ENCODE peak calls at places on chromosome 1, in ten cellular contexts. N, H, L, M, O, Z, F, A, Y and J are unnamed samples.

GRCh38 chr1:220219136-220219442 is 53.2 kb downstream of the RAB3GAP2 start:
- DNase-seq in N (no peak), H (no peak), L (no peak), M (no peak), O (no peak), Z (no peak), F (peak; percentile 33), A (no peak), Y (no peak), J (no peak)

GRCh38 chr1:33005117-33005811 is 31.4 kb downstream of the AK2 start:
- DNase-seq in N (no peak), H (no peak), L (no peak), M (no peak), O (no peak), Z (no peak), F (peak; percentile 33), A (no peak), Y (peak; percentile 55), J (no peak)

GRCh38 chr1:201649776-201650607 is 111.1 kb downstream of the NAV1 start:
- DNase-seq in N (peak; percentile 87), H (peak; percentile 88), L (peak; percentile 42), M (peak; percentile 79), O (peak; percentile 77), Z (no peak), F (peak; percentile 64), A (peak; percentile 44), Y (no peak), J (no peak)

GRCh38 chr1:24418898-24419628 is 3.5 kb downstream of the NIPAL3 start:
- DNase-seq in N (peak; percentile 67), H (no peak), L (peak; percentile 16), M (no peak), O (peak; percentile 82), Z (no peak), F (peak; percentile 85), A (no peak), Y (peak; percentile 79), J (no peak)

GRCh38 chr1:169495916-169496315 is 10.2 kb upstream of the SLC19A2 start:
- DNase-seq in N (no peak), H (no peak), L (no peak), M (no peak), O (no peak), Z (no peak), F (peak; percentile 76), A (no peak), Y (peak; percentile 31), J (no peak)

GRCh38 chr1:8423134-8423701 is 105.3 kb downstream of the SLC45A1 start:
- DNase-seq in N (peak; percentile 42), H (peak; percentile 57), L (no peak), M (peak; percentile 38), O (no peak), Z (peak; percentile 42), F (peak; percentile 21), A (no peak), Y (peak; percentile 25), J (peak; percentile 58)

GRCh38 chr1:161225534-161226319 is at the start of gene TOMM40L:
- DNase-seq in N (peak; percentile 98), H (peak; percentile 97), L (peak; percentile 99), M (peak; percentile 91), O (peak; percentile 100), Z (peak; percentile 99), F (peak; percentile 98), A (peak; percentile 76), Y (peak; percentile 99), J (peak; percentile 93)

GRCh38 chr1:220151454-220151853 is 57.5 kb downstream of the IARS2 start:
- DNase-seq in N (no peak), H (no peak), L (no peak), M (no peak), O (peak; percentile 69), Z (no peak), F (no peak), A (no peak), Y (no peak), J (no peak)

GRCh38 chr1:6494627-6495026 is 3.2 kb upstream of the PLEKHG5 start:
- DNase-seq in N (no peak), H (no peak), L (no peak), M (no peak), O (no peak), Z (no peak), F (no peak), A (no peak), Y (no peak), J (no peak)

GRCh38 chr1:97047412-97047793 is 325.8 kb downstream of the PTBP2 start:
- DNase-seq in N (no peak), H (no peak), L (no peak), M (no peak), O (no peak), Z (no peak), F (no peak), A (no peak), Y (no peak), J (no peak)

GRCh38 chr1:207978441-207978840 is 67.5 kb upstream of the CD34 start:
- DNase-seq in N (no peak), H (no peak), L (no peak), M (no peak), O (no peak), Z (no peak), F (no peak), A (no peak), Y (no peak), J (no peak)

GRCh38 chr1:150579955-150580642 is 689 bp upstream of the MCL1 start:
- DNase-seq in N (no peak), H (no peak), L (no peak), M (no peak), O (no peak), Z (no peak), F (no peak), A (no peak), Y (no peak), J (no peak)

GRCh38 chr1:111032295-111032897 is 68.7 kb upstream of the LRIF1 start:
- DNase-seq in N (peak; percentile 44), H (peak; percentile 45), L (peak; percentile 34), M (peak; percentile 21), O (peak; percentile 48), Z (peak; percentile 73), F (peak; percentile 34), A (no peak), Y (peak; percentile 14), J (peak; percentile 41)

GRCh38 chr1:99955375-99955774 is 14.4 kb upstream of the SLC35A3 start:
- DNase-seq in N (no peak), H (no peak), L (no peak), M (no peak), O (no peak), Z (no peak), F (no peak), A (no peak), Y (no peak), J (no peak)

DNA sequence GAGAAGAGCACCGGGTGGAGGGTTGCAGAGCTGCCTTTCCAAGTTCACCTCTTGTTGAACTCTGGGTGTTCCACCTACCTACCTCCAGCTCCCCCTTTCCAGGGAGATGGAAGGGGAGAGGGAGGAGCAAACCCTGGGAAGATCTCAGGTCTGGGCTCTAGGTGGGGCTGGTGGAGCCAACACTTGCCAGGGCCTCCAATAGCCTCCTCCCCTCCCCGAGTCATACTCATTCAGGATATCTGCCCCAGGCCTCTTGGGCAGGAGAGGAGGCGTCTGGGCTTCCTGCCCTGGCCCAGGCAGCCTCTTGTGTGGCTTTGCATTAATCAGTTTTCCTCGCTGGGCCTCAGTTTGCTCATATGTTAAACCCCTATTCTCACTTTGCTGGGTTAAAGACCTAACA is 13.4 kb downstream of the RAP1GAP start:
- DNase-seq in N (peak; percentile 63), H (no peak), L (peak; percentile 51), M (no peak), O (no peak), Z (no peak), F (peak; percentile 71), A (no peak), Y (peak; percentile 73), J (no peak)
- TF ChIP-seq CTCF in N (no peak), H (no peak), L (no peak), M (peak; percentile 11), O (no peak), Z (peak; percentile 17), F (peak; percentile 39), A (no peak), Y (peak; percentile 24), J (no peak)

GRCh38 chr1:98884864-98885263 is 119.8 kb downstream of the PLPPR5 start:
- DNase-seq in N (no peak), H (no peak), L (no peak), M (no peak), O (no peak), Z (no peak), F (peak; percentile 12), A (no peak), Y (no peak), J (no peak)
- TF ChIP-seq CTCF in N (no peak), H (no peak), L (no peak), M (peak; percentile 5), O (no peak), Z (no peak), F (no peak), A (no peak), Y (no peak), J (no peak)

GRCh38 chr1:101238041-101238515 is 1.3 kb downstream of the S1PR1 start:
- DNase-seq in N (no peak), H (peak; percentile 44), L (no peak), M (no peak), O (no peak), Z (peak; percentile 73), F (no peak), A (no peak), Y (no peak), J (peak; percentile 47)

GRCh38 chr1:101240041-101240430 is 3.2 kb downstream of the S1PR1 start:
- DNase-seq in N (no peak), H (no peak), L (no peak), M (no peak), O (no peak), Z (no peak), F (no peak), A (no peak), Y (no peak), J (no peak)

GRCh38 chr1:101238681-101239094 is 1.9 kb downstream of the S1PR1 start:
- DNase-seq in N (peak; percentile 84), H (peak; percentile 92), L (peak; percentile 66), M (peak; percentile 90), O (peak; percentile 94), Z (peak; percentile 78), F (peak; percentile 78), A (peak; percentile 85), Y (peak; percentile 83), J (peak; percentile 74)

GRCh38 chr1:101237229-101237837 is 514 bp downstream of the S1PR1 start:
- DNase-seq in N (peak; percentile 25), H (peak; percentile 50), L (no peak), M (no peak), O (peak; percentile 79), Z (no peak), F (peak; percentile 37), A (peak; percentile 44), Y (peak; percentile 46), J (peak; percentile 44)

GRCh38 chr1:101239095-101240040 is 2.5 kb downstream of the S1PR1 start:
- DNase-seq in N (no peak), H (no peak), L (no peak), M (no peak), O (no peak), Z (no peak), F (no peak), A (no peak), Y (no peak), J (no peak)
- TF ChIP-seq CTCF in N (peak; percentile 46), H (no peak), L (no peak), M (no peak), O (no peak), Z (peak; percentile 62), F (no peak), A (no peak), Y (no peak), J (no peak)

GRCh38 chr1:17572264-17572985 is 32.9 kb downstream of the ARHGEF10L start:
- DNase-seq in N (no peak), H (no peak), L (no peak), M (no peak), O (no peak), Z (peak; percentile 54), F (no peak), A (no peak), Y (no peak), J (peak; percentile 66)
- TF ChIP-seq CTCF in N (no peak), H (no peak), L (no peak), M (peak; percentile 13), O (no peak), Z (peak; percentile 69), F (peak; percentile 35), A (no peak), Y (no peak), J (peak; percentile 37)